ENCODE peak calls at places on chromosomes 4 and X, in eight cellular contexts. F is heart left ventricle, C is IMR-90, D is MM.1S, P is upper lobe of right lung, N is HCT116, R is cardiac muscle cell, U is ovary. H is an unnamed sample.

GRCh38 chr4:27048350-27049100 is 187.9 kb downstream of the STIM2 start:
- DNase-seq in R (peak; percentile 36), F (no peak), U (no peak), D (peak; percentile 29), N (peak; percentile 21), C (peak; percentile 27), P (no peak), H (peak; percentile 27)

GRCh38 chrX:25012793-25013592 is 2.8 kb downstream of the ARX start:
- DNase-seq in F (no peak), D (no peak), C (no peak), U (no peak), P (no peak), R (no peak), N (no peak), H (no peak)

GRCh38 chrX:70478521-70478920 is 33.9 kb downstream of the DLG3 start:
- DNase-seq in F (no peak), D (no peak), U (no peak), R (no peak), C (no peak), P (no peak), N (no peak), H (no peak)

GRCh38 chr4:77581724-77582123 is 23.9 kb upstream of the CXCL13 start:
- DNase-seq in D (peak; percentile 68), P (no peak), F (no peak), U (no peak), R (peak; percentile 61), N (no peak), C (no peak), H (no peak)

GRCh38 chr4:152536545-152537182 is 772 bp upstream of the FBXW7 start:
- DNase-seq in F (peak; percentile 32), P (no peak), R (peak; percentile 49), D (peak; percentile 60), N (peak; percentile 7), C (peak; percentile 37), U (peak; percentile 28), H (no peak)

GRCh38 chrX:149286940-149287349 is 218.2 kb downstream of the IDS start:
- DNase-seq in F (peak; percentile 18), P (no peak), N (peak; percentile 12), U (no peak), D (peak; percentile 52), R (peak; percentile 61), C (peak; percentile 31), H (peak; percentile 33)

GRCh38 chr4:76987153-76987562 is 37.6 kb downstream of the SEPTIN11 start:
- DNase-seq in N (no peak), U (peak; percentile 29), D (no peak), R (peak; percentile 97), C (peak; percentile 99), P (no peak), F (peak; percentile 34), H (no peak)

GRCh38 chr4:72900952-72901351 is 168.6 kb downstream of the COX18 start:
- DNase-seq in R (peak; percentile 20), C (peak; percentile 16), N (no peak), D (no peak), U (no peak), F (no peak), P (no peak), H (no peak)

GRCh38 chr4:168496834-168497233 is at the start of gene PALLD:
- DNase-seq in U (no peak), C (peak; percentile 60), D (no peak), P (no peak), N (no peak), R (peak; percentile 26), F (peak; percentile 42), H (no peak)

GRCh38 chr4:112002301-112002700 is 143.0 kb upstream of the FAM241A start:
- DNase-seq in N (no peak), P (no peak), R (no peak), D (no peak), U (no peak), C (no peak), F (no peak), H (no peak)

GRCh38 chr4:150960818-150961217 is 54.3 kb downstream of the LRBA start:
- DNase-seq in R (peak; percentile 40), D (peak; percentile 33), U (no peak), F (no peak), N (no peak), P (no peak), C (no peak), H (peak; percentile 45)

GRCh38 chr4:92175250-92175649 is 128.5 kb upstream of the GRID2 start:
- DNase-seq in U (no peak), F (no peak), D (no peak), C (no peak), P (no peak), R (no peak), N (no peak), H (no peak)

GRCh38 chr4:123397276-123398150 is 918 bp downstream of the SPRY1 start:
- DNase-seq in N (peak; percentile 47), U (peak; percentile 58), D (peak; percentile 67), R (peak; percentile 78), P (peak; percentile 86), C (peak; percentile 36), F (peak; percentile 52), H (peak; percentile 77)

GRCh38 chr4:146072381-146072780 is 103.1 kb upstream of the LSM6 start:
- DNase-seq in R (peak; percentile 27), D (no peak), N (no peak), U (no peak), P (no peak), F (no peak), C (no peak), H (no peak)

GRCh38 chr4:105715692-105716278 is 7.2 kb downstream of the GSTCD start:
- DNase-seq in F (no peak), D (peak; percentile 41), P (no peak), U (no peak), N (peak; percentile 13), R (peak; percentile 55), C (peak; percentile 45), H (no peak)

GRCh38 chrX:40100141-40100536 is 2.4 kb upstream of the BCOR start:
- DNase-seq in C (no peak), U (peak; percentile 56), F (no peak), D (peak; percentile 27), R (peak; percentile 66), P (peak; percentile 71), N (no peak), H (no peak)

GRCh38 chr4:125016892-125017299 is 297.9 kb upstream of the FAT4 start:
- DNase-seq in R (no peak), D (no peak), C (no peak), F (no peak), N (no peak), U (no peak), P (no peak), H (no peak)

GRCh38 chr4:120319230-120319761 is 252.6 kb upstream of the MAD2L1 start:
- DNase-seq in D (no peak), N (no peak), F (no peak), C (no peak), R (no peak), U (no peak), P (no peak), H (no peak)

GRCh38 chrX:52923781-52924241 is 26.7 kb downstream of the FAM156B start:
- DNase-seq in N (no peak), C (peak; percentile 69), D (peak; percentile 79), P (no peak), U (no peak), R (peak; percentile 57), F (peak; percentile 20), H (no peak)

DNA sequence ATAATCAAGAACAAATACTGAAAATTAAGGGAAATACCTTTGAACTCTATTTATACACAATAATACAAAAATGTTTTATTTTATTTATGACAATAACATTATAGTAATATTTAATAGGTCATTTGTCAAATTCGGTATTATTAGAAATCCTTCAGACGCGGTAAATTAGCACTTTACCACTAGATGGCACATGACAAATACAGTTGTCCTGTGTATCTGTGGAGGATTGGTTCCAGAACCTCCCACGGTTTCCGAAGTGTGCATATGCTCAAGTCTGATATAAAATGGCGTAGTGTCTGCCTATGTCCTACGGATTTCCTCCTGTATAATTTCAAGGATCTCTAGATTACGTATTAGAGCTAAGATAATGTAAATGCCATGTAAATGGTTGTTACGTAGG is 8.1 kb upstream of the LINC00632 start:
- DNase-seq in F (no peak), D (peak; percentile 28), C (peak; percentile 37), P (no peak), R (peak; percentile 68), U (no peak), N (no peak), H (peak; percentile 1)
- TF ChIP-seq CTCF in F (peak; percentile 43), D (peak; percentile 31), C (peak; percentile 47), P (peak; percentile 45), R (peak; percentile 46), U (no peak), N (no peak), H (no peak)

DNA sequence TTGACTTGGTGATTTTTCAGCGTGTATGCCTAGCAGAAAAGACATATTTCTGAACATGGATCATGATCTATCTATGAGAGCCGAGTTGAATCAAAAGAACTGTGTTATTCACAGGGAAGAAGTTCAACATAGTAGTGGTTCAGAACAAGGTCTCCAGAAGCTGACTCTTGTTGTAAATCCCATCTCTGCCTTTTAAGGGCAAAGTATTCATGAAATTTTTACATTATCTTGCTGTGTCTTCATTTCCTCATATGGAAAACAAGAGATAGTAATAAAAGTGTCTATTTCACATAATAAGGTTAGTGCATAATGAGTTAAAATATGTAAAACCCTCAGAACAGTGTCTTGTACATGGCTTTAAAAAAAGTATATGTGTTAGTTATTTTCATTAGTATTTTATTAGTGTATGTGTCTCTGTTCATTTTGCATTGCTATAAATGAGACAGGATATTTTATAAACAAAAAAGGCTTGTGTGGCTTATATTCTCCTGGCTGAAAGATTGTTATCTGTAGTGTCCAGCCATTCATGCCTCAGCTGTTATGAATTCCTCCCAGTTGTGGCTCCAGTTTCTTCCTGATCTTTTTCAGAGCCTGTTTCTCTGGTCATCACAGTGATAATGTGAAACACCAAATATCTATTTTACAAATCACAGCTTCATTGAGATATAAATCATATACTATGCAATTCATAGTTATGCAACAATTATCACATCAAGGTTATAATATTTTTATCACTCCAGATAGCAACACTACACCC is 1351.3 kb downstream of the STIM2 start:
- DNase-seq in R (no peak), U (no peak), P (no peak), N (no peak), F (no peak), D (no peak), C (peak; percentile 42), H (no peak)
- H3K4me1 ChIP-seq in R (peaks cover 6% of the 10 kb centered on the region), U (no peaks in the 10 kb centered on the region), P (no peaks in the 10 kb centered on the region), N (no peaks in the 10 kb centered on the region), F (no peaks in the 10 kb centered on the region), D (no peaks in the 10 kb centered on the region), C (peaks cover 2% of the 10 kb centered on the region), H (no peaks in the 10 kb centered on the region)

GRCh38 chr4:23932935-23933334 is 43.1 kb upstream of the PPARGC1A start:
- DNase-seq in U (no peak), D (no peak), N (no peak), R (peak; percentile 63), P (no peak), C (peak; percentile 8), F (no peak), H (no peak)
- TF ChIP-seq CTCF in U (no peak), D (no peak), N (no peak), R (peak; percentile 59), P (peak; percentile 32), C (peak; percentile 24), F (peak; percentile 12), H (no peak)

DNA sequence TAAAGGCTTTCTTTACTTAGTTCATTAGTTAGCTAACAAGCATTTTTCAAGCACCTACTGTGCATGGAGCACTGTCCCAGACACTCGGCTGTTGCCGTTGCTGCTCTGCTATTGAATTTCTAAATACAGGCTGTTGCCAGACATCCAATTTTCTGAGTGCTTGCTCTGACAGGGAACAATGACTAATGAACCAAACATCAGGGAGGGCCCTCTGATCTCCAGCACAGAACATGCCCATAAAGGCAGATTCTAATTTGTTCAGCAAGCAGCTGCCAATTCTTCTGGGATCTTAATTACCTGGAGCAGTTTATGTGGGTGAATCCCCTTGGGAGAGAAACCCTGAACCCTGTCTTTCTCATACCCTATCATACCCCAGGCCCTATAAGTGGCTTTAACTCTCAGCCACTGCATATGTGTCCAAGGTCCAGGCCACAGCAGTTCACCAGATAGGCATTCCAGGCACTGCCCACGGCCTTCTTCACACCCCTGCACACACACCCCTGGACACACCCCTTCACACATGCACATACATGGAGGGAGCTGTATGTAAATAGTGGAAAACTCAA is 27.9 kb downstream of the TSC22D3 start:
- DNase-seq in R (peak; percentile 64), U (no peak), F (peak; percentile 36), N (no peak), P (no peak), D (no peak), C (peak; percentile 19), H (no peak)
- H3K4me1 ChIP-seq in R (peaks cover 77% of the 10 kb centered on the region), U (peaks cover 31% of the 10 kb centered on the region), F (peaks cover 84% of the 10 kb centered on the region), N (peaks cover 12% of the 10 kb centered on the region), P (peaks cover 20% of the 10 kb centered on the region), D (peaks cover 2% of the 10 kb centered on the region), C (no peaks in the 10 kb centered on the region), H (no peaks in the 10 kb centered on the region)